ENCODE peak calls at places on chromosomes 16 and 17, in ten cellular contexts. One of them, this sample, is unnamed.

GRCh38 chr16:4506450-4506849 is 30.3 kb downstream of the HMOX2 start:
- DNase-seq in Peyer's patch: peak
- DNase-seq in lower leg skin: no peak
- DNase-seq in endothelial cell of umbilical vein: peak
- DNase-seq in body of pancreas: peak
- DNase-seq in sigmoid colon: peak
- DNase-seq in heart left ventricle: peak
- DNase-seq in spleen: no peak
- DNase-seq in testis: peak
- DNase-seq in esophagus squamous epithelium: no peak
- DNase-seq in this sample: no peak

GRCh38 chr17:12815642-12816141 is 26.4 kb downstream of the ARHGAP44 start:
- DNase-seq in endothelial cell of umbilical vein: no peak
- DNase-seq in testis: no peak
- DNase-seq in lower leg skin: no peak
- DNase-seq in spleen: no peak
- DNase-seq in heart left ventricle: no peak
- DNase-seq in body of pancreas: no peak
- DNase-seq in esophagus squamous epithelium: no peak
- DNase-seq in sigmoid colon: no peak
- DNase-seq in Peyer's patch: no peak
- DNase-seq in this sample: peak

GRCh38 chr17:1110844-1111598 is 68.8 kb downstream of the ABR start:
- DNase-seq in esophagus squamous epithelium: no peak
- DNase-seq in endothelial cell of umbilical vein: peak
- DNase-seq in spleen: no peak
- DNase-seq in Peyer's patch: no peak
- DNase-seq in sigmoid colon: peak
- DNase-seq in heart left ventricle: peak
- DNase-seq in lower leg skin: peak
- DNase-seq in body of pancreas: no peak
- DNase-seq in testis: no peak
- DNase-seq in this sample: no peak

GRCh38 chr17:7413346-7413985 is 5.8 kb downstream of the NLGN2 start:
- DNase-seq in heart left ventricle: no peak
- DNase-seq in spleen: no peak
- DNase-seq in body of pancreas: no peak
- DNase-seq in endothelial cell of umbilical vein: no peak
- DNase-seq in sigmoid colon: no peak
- DNase-seq in esophagus squamous epithelium: no peak
- DNase-seq in Peyer's patch: no peak
- DNase-seq in lower leg skin: no peak
- DNase-seq in testis: no peak
- DNase-seq in this sample: no peak

GRCh38 chr17:61205931-61206330 is 193.7 kb upstream of the TBX2 start:
- DNase-seq in spleen: no peak
- DNase-seq in body of pancreas: no peak
- DNase-seq in sigmoid colon: no peak
- DNase-seq in Peyer's patch: no peak
- DNase-seq in esophagus squamous epithelium: no peak
- DNase-seq in endothelial cell of umbilical vein: no peak
- DNase-seq in heart left ventricle: no peak
- DNase-seq in testis: no peak
- DNase-seq in lower leg skin: no peak
- DNase-seq in this sample: no peak

GRCh38 chr16:50326835-50327465 is 41.8 kb downstream of the BRD7 start:
- DNase-seq in lower leg skin: no peak
- DNase-seq in endothelial cell of umbilical vein: no peak
- DNase-seq in sigmoid colon: no peak
- DNase-seq in esophagus squamous epithelium: no peak
- DNase-seq in body of pancreas: no peak
- DNase-seq in Peyer's patch: peak
- DNase-seq in testis: no peak
- DNase-seq in heart left ventricle: no peak
- DNase-seq in spleen: no peak
- DNase-seq in this sample: peak

GRCh38 chr17:29573871-29574731 is 5.6 kb downstream of the TP53I13 start:
- DNase-seq in testis: no peak
- DNase-seq in body of pancreas: no peak
- DNase-seq in Peyer's patch: no peak
- DNase-seq in endothelial cell of umbilical vein: no peak
- DNase-seq in sigmoid colon: peak
- DNase-seq in lower leg skin: peak
- DNase-seq in spleen: peak
- DNase-seq in heart left ventricle: no peak
- DNase-seq in esophagus squamous epithelium: no peak
- DNase-seq in this sample: no peak

GRCh38 chr17:78227455-78227916 is 3.9 kb upstream of the TMEM235 start:
- DNase-seq in spleen: no peak
- DNase-seq in testis: no peak
- DNase-seq in heart left ventricle: no peak
- DNase-seq in lower leg skin: no peak
- DNase-seq in body of pancreas: no peak
- DNase-seq in esophagus squamous epithelium: no peak
- DNase-seq in Peyer's patch: no peak
- DNase-seq in sigmoid colon: no peak
- DNase-seq in endothelial cell of umbilical vein: no peak
- DNase-seq in this sample: no peak

GRCh38 chr17:73820686-73821448 is 176.6 kb upstream of the SDK2 start:
- DNase-seq in esophagus squamous epithelium: no peak
- DNase-seq in body of pancreas: no peak
- DNase-seq in Peyer's patch: no peak
- DNase-seq in spleen: no peak
- DNase-seq in endothelial cell of umbilical vein: no peak
- DNase-seq in testis: no peak
- DNase-seq in sigmoid colon: peak
- DNase-seq in heart left ventricle: no peak
- DNase-seq in lower leg skin: peak
- DNase-seq in this sample: no peak

GRCh38 chr17:50920891-50921595 is 54.9 kb upstream of the TOB1 start:
- DNase-seq in esophagus squamous epithelium: no peak
- DNase-seq in Peyer's patch: no peak
- DNase-seq in sigmoid colon: no peak
- DNase-seq in body of pancreas: no peak
- DNase-seq in lower leg skin: no peak
- DNase-seq in testis: no peak
- DNase-seq in endothelial cell of umbilical vein: no peak
- DNase-seq in spleen: no peak
- DNase-seq in heart left ventricle: no peak
- DNase-seq in this sample: no peak

GRCh38 chr17:43927101-43927935 is 15.0 kb downstream of the PPY start:
- DNase-seq in spleen: no peak
- DNase-seq in esophagus squamous epithelium: no peak
- DNase-seq in heart left ventricle: no peak
- DNase-seq in body of pancreas: no peak
- DNase-seq in Peyer's patch: no peak
- DNase-seq in endothelial cell of umbilical vein: no peak
- DNase-seq in lower leg skin: no peak
- DNase-seq in testis: peak
- DNase-seq in sigmoid colon: no peak
- DNase-seq in this sample: no peak

GRCh38 chr17:73309727-73310555 is 1.9 kb downstream of the CDC42EP4 start:
- DNase-seq in heart left ventricle: peak
- DNase-seq in body of pancreas: peak
- DNase-seq in spleen: no peak
- DNase-seq in lower leg skin: no peak
- DNase-seq in Peyer's patch: no peak
- DNase-seq in testis: peak
- DNase-seq in sigmoid colon: no peak
- DNase-seq in endothelial cell of umbilical vein: peak
- DNase-seq in esophagus squamous epithelium: no peak
- DNase-seq in this sample: no peak

DNA sequence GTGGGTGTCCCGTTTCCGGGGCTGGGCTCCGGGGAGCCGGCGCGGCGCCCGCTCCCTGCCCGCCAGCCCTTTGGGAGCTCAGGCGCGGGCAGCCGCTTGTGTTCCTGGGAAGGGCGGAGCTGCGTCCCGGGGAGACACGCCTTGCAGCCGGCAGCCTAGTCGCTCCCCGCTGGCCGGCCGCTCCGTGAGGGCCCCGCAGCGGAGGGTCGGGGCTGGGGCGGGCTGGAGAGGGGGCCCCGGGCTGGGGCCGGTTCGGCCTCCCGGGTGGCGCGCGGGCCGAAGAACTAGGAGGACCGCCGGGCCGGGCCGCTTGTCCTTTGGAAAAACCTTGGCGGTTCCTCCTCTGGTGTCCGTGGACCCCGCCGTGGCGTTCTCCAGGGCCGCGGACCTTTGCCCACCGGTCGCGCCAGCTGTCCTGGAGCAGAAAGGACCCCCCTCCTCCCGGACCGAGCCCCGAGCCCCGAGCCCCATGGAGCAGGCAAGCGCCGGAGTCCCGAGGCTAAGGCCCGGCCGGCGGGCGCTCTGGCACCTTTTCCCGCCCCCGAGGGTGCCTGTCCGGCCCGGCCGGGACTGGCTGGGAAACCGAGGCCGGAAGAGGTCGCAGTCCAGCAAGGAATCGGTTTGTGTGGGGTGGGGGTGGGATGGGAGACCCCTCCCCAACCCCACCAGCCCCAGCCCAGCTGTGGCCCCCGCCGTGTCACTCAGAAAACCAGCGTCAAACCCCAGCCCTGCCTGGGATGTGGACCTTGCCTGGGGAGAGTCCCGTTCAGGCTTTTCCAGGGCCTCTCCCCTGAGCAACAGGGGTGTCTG is 6.8 kb upstream of the TBC1D3B start:
- DNase-seq in esophagus squamous epithelium: no peak
- DNase-seq in endothelial cell of umbilical vein: no peak
- DNase-seq in spleen: peak
- DNase-seq in lower leg skin: peak
- DNase-seq in heart left ventricle: peak
- DNase-seq in body of pancreas: peak
- DNase-seq in Peyer's patch: peak
- DNase-seq in sigmoid colon: peak
- DNase-seq in testis: peak
- DNase-seq in this sample: peak
- TF ChIP-seq POLR2A in esophagus squamous epithelium: no peak
- TF ChIP-seq POLR2A in endothelial cell of umbilical vein: no peak
- TF ChIP-seq POLR2A in spleen: no peak
- TF ChIP-seq POLR2A in lower leg skin: no peak
- TF ChIP-seq POLR2A in heart left ventricle: no peak
- TF ChIP-seq POLR2A in body of pancreas: no peak
- TF ChIP-seq POLR2A in Peyer's patch: no peak
- TF ChIP-seq POLR2A in sigmoid colon: no peak
- TF ChIP-seq POLR2A in testis: no peak
- TF ChIP-seq POLR2A in this sample: no peak

GRCh38 chr16:85568519-85568918 is 44.6 kb upstream of the GSE1 start:
- DNase-seq in heart left ventricle: no peak
- DNase-seq in sigmoid colon: no peak
- DNase-seq in esophagus squamous epithelium: no peak
- DNase-seq in endothelial cell of umbilical vein: no peak
- DNase-seq in testis: peak
- DNase-seq in lower leg skin: peak
- DNase-seq in Peyer's patch: no peak
- DNase-seq in spleen: no peak
- DNase-seq in body of pancreas: no peak
- DNase-seq in this sample: no peak
- TF ChIP-seq POLR2A in heart left ventricle: no peak
- TF ChIP-seq POLR2A in sigmoid colon: peak
- TF ChIP-seq POLR2A in esophagus squamous epithelium: no peak
- TF ChIP-seq POLR2A in endothelial cell of umbilical vein: no peak
- TF ChIP-seq POLR2A in testis: no peak
- TF ChIP-seq POLR2A in lower leg skin: no peak
- TF ChIP-seq POLR2A in Peyer's patch: peak
- TF ChIP-seq POLR2A in spleen: no peak
- TF ChIP-seq POLR2A in body of pancreas: no peak
- TF ChIP-seq POLR2A in this sample: no peak

DNA sequence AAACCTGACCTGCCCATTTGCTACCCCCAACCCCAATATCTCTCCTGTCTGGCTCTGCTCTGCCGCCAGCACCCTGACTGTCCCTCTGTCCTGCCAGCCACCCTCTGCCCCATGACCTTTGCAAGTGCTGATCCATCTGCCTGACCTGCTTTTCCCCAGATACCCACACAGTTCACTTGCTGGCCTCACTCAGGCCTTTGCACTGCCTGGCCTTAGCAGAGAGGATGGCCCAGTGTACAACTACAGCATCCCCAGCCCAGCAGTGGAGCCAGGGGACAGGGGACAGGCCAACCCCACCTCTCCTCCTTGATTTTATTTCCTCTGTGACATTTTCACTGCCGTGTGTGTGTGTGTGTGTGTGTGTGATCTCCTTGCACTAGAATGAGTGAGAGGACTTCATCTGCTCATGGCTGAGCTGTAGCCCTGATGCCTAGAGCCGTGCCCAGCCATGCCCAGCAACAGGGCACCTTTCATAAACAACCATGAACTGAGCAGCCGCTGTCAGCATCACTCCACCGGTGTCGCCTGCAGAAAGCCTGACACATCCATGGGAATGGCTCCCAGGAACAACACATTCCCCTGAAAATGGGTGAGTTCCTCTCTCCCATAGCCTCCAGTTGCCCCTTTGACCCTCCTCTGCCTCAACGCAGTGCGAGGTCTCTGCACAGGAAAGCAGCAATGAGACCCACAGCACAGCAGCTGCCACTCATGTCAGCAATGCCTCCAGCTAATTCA is 36.0 kb upstream of the RBFOX3 start:
- DNase-seq in endothelial cell of umbilical vein: no peak
- DNase-seq in spleen: no peak
- DNase-seq in testis: no peak
- DNase-seq in lower leg skin: peak
- DNase-seq in body of pancreas: no peak
- DNase-seq in Peyer's patch: no peak
- DNase-seq in heart left ventricle: no peak
- DNase-seq in sigmoid colon: peak
- DNase-seq in esophagus squamous epithelium: no peak
- DNase-seq in this sample: no peak
- TF ChIP-seq POLR2A in endothelial cell of umbilical vein: no peak
- TF ChIP-seq POLR2A in spleen: no peak
- TF ChIP-seq POLR2A in testis: no peak
- TF ChIP-seq POLR2A in lower leg skin: no peak
- TF ChIP-seq POLR2A in body of pancreas: no peak
- TF ChIP-seq POLR2A in Peyer's patch: no peak
- TF ChIP-seq POLR2A in heart left ventricle: no peak
- TF ChIP-seq POLR2A in sigmoid colon: no peak
- TF ChIP-seq POLR2A in esophagus squamous epithelium: no peak
- TF ChIP-seq POLR2A in this sample: no peak

DNA sequence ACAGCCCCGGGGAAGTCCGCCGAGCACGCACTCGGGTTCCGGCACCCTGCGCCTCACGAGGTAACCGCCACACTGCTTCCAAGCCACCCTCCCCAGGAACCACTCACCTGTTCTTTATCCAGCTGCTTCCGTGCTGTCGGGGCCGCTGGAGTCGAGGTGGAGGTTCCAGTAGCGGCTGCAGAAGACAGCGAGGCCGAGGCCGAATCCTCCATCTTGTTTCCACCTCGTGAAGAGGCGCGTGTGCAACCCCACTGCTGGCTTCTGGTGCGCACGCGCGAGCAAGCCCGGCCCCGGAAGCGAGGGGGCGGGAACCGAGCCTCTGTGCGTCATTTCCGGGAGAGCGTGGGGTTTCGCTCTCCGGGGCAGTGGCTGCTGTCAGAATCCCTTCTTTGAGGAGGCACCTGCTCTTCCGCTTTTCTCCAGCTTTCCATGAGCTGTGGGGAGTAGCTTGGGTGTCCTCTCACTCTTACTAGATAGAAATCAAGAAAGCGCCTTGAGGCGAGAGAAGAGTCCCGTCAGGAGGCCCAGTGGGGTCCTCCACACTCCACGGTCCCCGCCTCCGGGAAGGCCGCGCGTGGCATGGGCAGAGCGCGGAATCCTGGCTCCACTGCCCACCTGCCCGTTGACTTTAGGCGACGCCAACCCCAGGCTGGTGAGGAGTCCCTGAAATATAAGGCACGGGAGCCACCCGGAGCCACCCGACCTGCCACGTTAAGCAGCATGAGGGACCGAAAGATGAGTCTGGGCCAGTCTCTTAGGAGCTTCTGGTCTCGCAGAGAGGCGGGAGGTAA is at the start of gene RSL1D1:
- DNase-seq in body of pancreas: peak
- DNase-seq in endothelial cell of umbilical vein: peak
- DNase-seq in spleen: peak
- DNase-seq in heart left ventricle: peak
- DNase-seq in lower leg skin: peak
- DNase-seq in esophagus squamous epithelium: peak
- DNase-seq in sigmoid colon: peak
- DNase-seq in Peyer's patch: peak
- DNase-seq in testis: peak
- DNase-seq in this sample: peak
- TF ChIP-seq POLR2A in body of pancreas: peak
- TF ChIP-seq POLR2A in endothelial cell of umbilical vein: peak
- TF ChIP-seq POLR2A in spleen: peak
- TF ChIP-seq POLR2A in heart left ventricle: no peak
- TF ChIP-seq POLR2A in lower leg skin: peak
- TF ChIP-seq POLR2A in esophagus squamous epithelium: no peak
- TF ChIP-seq POLR2A in sigmoid colon: peak
- TF ChIP-seq POLR2A in Peyer's patch: peak
- TF ChIP-seq POLR2A in testis: peak
- TF ChIP-seq POLR2A in this sample: peak